ENCODE peak calls at places on chromosomes 12 and 14, in nine cellular contexts. Q is aorta; N is esophagus squamous epithelium; X is transverse colon; U is hepatocyte; T is gastrocnemius medialis; E is Panc1; P is naive thymus-derived CD4-positive, alpha-beta T cell; O is fibroblast of lung. C is an unnamed sample.

GRCh38 chr12:24109381-24110039 is 160.0 kb upstream of the SOX5 start:
- DNase-seq in O (peak; percentile 21), T (no peak), X (no peak), N (no peak), Q (no peak), P (no peak), U (peak; percentile 33), E (no peak), C (peak; percentile 29)

GRCh38 chr14:68862954-68863594 is 70.2 kb upstream of the ZFP36L1 start:
- DNase-seq in X (peak; percentile 82), T (peak; percentile 38), O (peak; percentile 65), Q (peak; percentile 87), N (no peak), P (peak; percentile 61), E (peak; percentile 48), U (peak; percentile 90), C (peak; percentile 88)

GRCh38 chr12:30794591-30795409 is 40.0 kb upstream of the CAPRIN2 start:
- DNase-seq in X (no peak), P (no peak), N (no peak), T (no peak), O (peak; percentile 98), U (peak; percentile 16), E (peak; percentile 96), Q (no peak), C (no peak)

GRCh38 chr12:95240556-95240955 is 22.9 kb downstream of the VEZT start:
- DNase-seq in U (no peak), Q (no peak), P (no peak), N (no peak), X (no peak), T (no peak), O (no peak), E (no peak), C (no peak)

GRCh38 chr14:65791551-65791981 is 379.0 kb downstream of the FUT8 start:
- DNase-seq in T (no peak), X (no peak), P (no peak), Q (no peak), E (no peak), O (peak; percentile 64), U (no peak), N (peak; percentile 3), C (peak; percentile 26)

GRCh38 chr12:8075935-8076334 is 6.1 kb upstream of the NECAP1 start:
- DNase-seq in Q (no peak), U (no peak), N (no peak), P (no peak), X (no peak), T (no peak), E (no peak), O (no peak), C (no peak)

GRCh38 chr14:68976160-68977067 is 2.7 kb downstream of the ACTN1 start:
- DNase-seq in X (peak; percentile 52), U (peak; percentile 58), Q (peak; percentile 78), E (no peak), T (no peak), O (peak; percentile 45), N (no peak), P (no peak), C (no peak)

GRCh38 chr12:3885179-3886094 is 12.2 kb upstream of the PARP11 start:
- DNase-seq in O (peak; percentile 17), T (no peak), P (peak; percentile 69), E (peak; percentile 20), U (peak; percentile 63), X (no peak), Q (no peak), N (no peak), C (peak; percentile 49)

GRCh38 chr14:70190156-70190555 is 1.4 kb upstream of the SLC8A3 start:
- DNase-seq in Q (no peak), U (no peak), O (no peak), P (no peak), N (no peak), E (no peak), T (no peak), X (no peak), C (peak; percentile 9)

GRCh38 chr12:113002155-113002554 is 23.8 kb downstream of the OAS2 start:
- DNase-seq in P (no peak), N (no peak), T (no peak), O (no peak), U (peak; percentile 19), X (no peak), Q (no peak), E (no peak), C (no peak)

GRCh38 chr12:62458626-62459025 is 8.0 kb upstream of the MON2 start:
- DNase-seq in E (no peak), P (no peak), O (peak; percentile 23), U (no peak), X (no peak), Q (no peak), N (no peak), T (no peak), C (no peak)

GRCh38 chr12:121223947-121224285 is 14.0 kb downstream of the P2RX4 start:
- DNase-seq in Q (no peak), U (no peak), P (no peak), N (no peak), X (no peak), E (no peak), T (no peak), O (no peak), C (no peak)
- H3K4me3 ChIP-seq in Q (no peak overlapping the region), U (no peak overlapping the region), P (peak overlapping the region; percentile 28), N (no peak overlapping the region), X (no peak overlapping the region), E (no peak overlapping the region), T (no peak overlapping the region), O (no peak overlapping the region), C (no peak overlapping the region)

GRCh38 chr12:48786591-48787544 is 2.0 kb downstream of the ADCY6 start:
- DNase-seq in P (no peak), E (no peak), U (no peak), N (no peak), X (no peak), T (no peak), O (no peak), Q (peak; percentile 66), C (no peak)

GRCh38 chr12:48787791-48788521 is 933 bp downstream of the ADCY6 start:
- DNase-seq in U (no peak), X (no peak), T (no peak), Q (no peak), P (no peak), E (no peak), O (no peak), N (no peak), C (no peak)

GRCh38 chr12:48788852-48789775 is at the start of gene ADCY6:
- DNase-seq in N (no peak), E (no peak), U (peak; percentile 91), T (peak; percentile 76), P (no peak), O (peak; percentile 77), X (peak; percentile 84), Q (peak; percentile 86), C (peak; percentile 96)

GRCh38 chr12:48789858-48790326 is 1.0 kb upstream of the ADCY6 start:
- DNase-seq in E (no peak), Q (no peak), U (no peak), X (no peak), P (no peak), O (no peak), N (no peak), T (no peak), C (peak; percentile 71)

DNA sequence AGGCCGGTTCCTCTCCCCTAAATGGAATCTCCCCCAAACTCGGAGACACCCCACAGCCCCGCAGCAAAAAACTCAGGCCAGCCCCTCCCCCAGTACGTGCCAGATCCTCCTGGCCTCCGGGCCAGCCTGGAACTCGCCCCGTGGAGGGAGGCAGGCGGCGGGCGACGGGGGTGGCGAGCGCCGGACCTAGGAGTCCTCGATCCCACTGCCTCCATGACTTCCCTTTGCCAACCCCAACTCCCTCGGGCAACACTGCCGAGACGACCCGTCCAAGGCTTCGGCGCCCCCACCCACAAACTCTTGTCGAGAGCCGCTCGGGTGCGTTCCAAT is 402 bp downstream of the ADCY6 start:
- DNase-seq in Q (no peak), N (no peak), T (no peak), X (no peak), O (no peak), P (no peak), U (no peak), E (no peak), C (no peak)
- H3K27me3 ChIP-seq in Q (no peaks in the 10 kb centered on the region), N (no peaks in the 10 kb centered on the region), T (no peaks in the 10 kb centered on the region), X (no peaks in the 10 kb centered on the region), O (no peaks in the 10 kb centered on the region), P (peaks cover 15% of the 10 kb centered on the region), U (no peaks in the 10 kb centered on the region), E (no peaks in the 10 kb centered on the region), C (peaks cover 16% of the 10 kb centered on the region)

GRCh38 chr14:24187538-24187915 is 1.1 kb downstream of the IPO4 start:
- DNase-seq in U (no peak), T (no peak), P (no peak), Q (no peak), E (no peak), X (no peak), N (no peak), O (no peak), C (no peak)
- H3K36me3 ChIP-seq in U (no peaks in the 10 kb centered on the region), T (no peaks in the 10 kb centered on the region), P (peaks cover 52% of the 10 kb centered on the region), Q (no peaks in the 10 kb centered on the region), E (peaks cover 2% of the 10 kb centered on the region), X (peaks cover 15% of the 10 kb centered on the region), N (peaks cover 30% of the 10 kb centered on the region), O (peaks cover 25% of the 10 kb centered on the region), C (peaks cover 32% of the 10 kb centered on the region)

GRCh38 chr14:77025744-77026165 is 2.8 kb downstream of the IRF2BPL start:
- DNase-seq in Q (no peak), O (no peak), U (no peak), N (no peak), E (no peak), T (peak; percentile 30), P (no peak), X (no peak), C (peak; percentile 73)

GRCh38 chr14:77026930-77027537 is 1.5 kb downstream of the IRF2BPL start:
- DNase-seq in P (peak; percentile 61), E (no peak), Q (peak; percentile 70), U (peak; percentile 74), T (no peak), O (peak; percentile 56), X (no peak), N (no peak), C (peak; percentile 76)

GRCh38 chr14:77024171-77024627 is 4.3 kb downstream of the IRF2BPL start:
- DNase-seq in E (no peak), T (peak; percentile 63), Q (no peak), N (no peak), P (peak; percentile 39), X (peak; percentile 67), O (peak; percentile 58), U (peak; percentile 81), C (peak; percentile 91)

GRCh38 chr14:77027538-77028383 is 747 bp downstream of the IRF2BPL start:
- DNase-seq in T (peak; percentile 76), X (peak; percentile 75), P (peak; percentile 78), E (no peak), N (no peak), O (peak; percentile 82), U (peak; percentile 87), Q (peak; percentile 88), C (peak; percentile 82)

DNA sequence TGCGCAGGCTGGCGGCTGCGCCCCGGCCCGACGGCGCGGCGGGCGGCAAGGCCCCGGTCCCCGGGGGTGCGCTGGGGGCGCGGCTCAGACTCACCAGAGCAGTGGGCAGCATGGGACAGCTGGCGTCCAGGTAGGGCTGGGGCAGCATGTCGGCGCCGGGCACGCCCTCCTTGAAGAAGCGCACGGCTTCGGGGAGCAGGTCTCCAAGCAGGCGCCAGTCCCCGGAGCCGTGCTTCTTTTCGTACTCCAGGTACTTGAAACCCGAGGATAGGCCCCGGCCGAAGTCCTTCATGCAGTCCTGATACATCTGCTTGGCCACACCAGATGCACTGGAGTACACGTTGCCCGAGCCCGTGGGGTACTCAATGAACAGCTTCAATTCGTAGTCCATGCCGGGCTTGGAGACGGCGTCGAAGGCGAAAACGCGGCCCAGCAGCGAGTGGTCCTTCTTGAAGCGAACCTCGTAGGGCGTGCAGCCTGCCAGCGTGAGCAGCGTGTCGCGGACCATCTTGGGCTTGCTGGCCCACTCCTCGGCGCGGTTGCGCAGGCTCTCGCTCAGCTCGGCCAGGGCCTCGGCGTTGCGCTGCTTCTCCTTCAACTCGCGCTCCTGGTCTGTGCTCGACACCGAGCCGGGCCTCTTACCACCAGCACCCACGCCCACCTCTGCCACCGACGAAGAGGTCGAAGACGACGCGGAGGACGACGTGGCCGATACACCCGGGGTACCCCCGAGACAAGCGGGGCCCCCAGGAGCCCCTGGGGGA is 2.2 kb downstream of the IRF2BPL start:
- DNase-seq in P (no peak), X (no peak), Q (peak; percentile 71), O (peak; percentile 50), U (peak; percentile 60), E (no peak), N (no peak), T (peak; percentile 54), C (peak; percentile 66)
- H3K4me3 ChIP-seq in P (peak overlapping the region; percentile 53), X (peak overlapping the region; percentile 76), Q (peak overlapping the region; percentile 77), O (peak overlapping the region; percentile 99), U (peak overlapping the region; percentile 86), E (peak overlapping the region; percentile 78), N (peak overlapping the region; percentile 78), T (peak overlapping the region; percentile 88), C (peak overlapping the region; percentile 85)